ENCODE peak calls at places on chromosome 3, in ten cellular contexts. R is heart right ventricle, W is ascending aorta, V is heart left ventricle, G is left lung, S is neuronal stem cell, X is Panc1, Q is uterus, A is colonic mucosa, C is breast epithelium. Y is an unnamed sample.

GRCh38 chr3:196902296-196902695 is 34.6 kb downstream of the SENP5 start:
- DNase-seq in R (no peak), W (no peak), V (no peak), G (no peak), S (no peak), X (no peak), Q (no peak), A (no peak), C (no peak), Y (no peak)

GRCh38 chr3:56593455-56594158 is 36.6 kb downstream of the CCDC66 start:
- DNase-seq in R (no peak), W (no peak), V (no peak), G (no peak), S (no peak), X (no peak), Q (no peak), A (no peak), C (no peak), Y (no peak)

GRCh38 chr3:4986611-4987373 is 7.6 kb downstream of the BHLHE40 start:
- DNase-seq in R (peak), W (peak), V (peak), G (peak), S (peak), X (no peak), Q (peak), A (peak), C (peak), Y (peak)

GRCh38 chr3:72426618-72427397 is 421.4 kb downstream of the SHQ1 start:
- DNase-seq in R (no peak), W (no peak), V (no peak), G (no peak), S (no peak), X (no peak), Q (no peak), A (no peak), C (no peak), Y (no peak)

GRCh38 chr3:101119535-101119934 is 126.3 kb upstream of the ABI3BP start:
- DNase-seq in R (no peak), W (no peak), V (no peak), G (no peak), S (no peak), X (no peak), Q (no peak), A (no peak), C (no peak), Y (no peak)

GRCh38 chr3:128269131-128269775 is 116.0 kb downstream of the EEFSEC start:
- DNase-seq in R (no peak), W (no peak), V (no peak), G (no peak), S (no peak), X (no peak), Q (no peak), A (no peak), C (no peak), Y (no peak)

GRCh38 chr3:142946861-142947260 is 16.6 kb downstream of the PAQR9 start:
- DNase-seq in R (no peak), W (no peak), V (no peak), G (no peak), S (no peak), X (no peak), Q (no peak), A (no peak), C (no peak), Y (no peak)

GRCh38 chr3:102532901-102533300 is 98.1 kb downstream of the ZPLD1 start:
- DNase-seq in R (no peak), W (no peak), V (no peak), G (no peak), S (no peak), X (no peak), Q (no peak), A (no peak), C (no peak), Y (no peak)

GRCh38 chr3:158495503-158495902 is 75.5 kb upstream of the MLF1 start:
- DNase-seq in R (no peak), W (no peak), V (no peak), G (no peak), S (no peak), X (no peak), Q (no peak), A (no peak), C (no peak), Y (no peak)

GRCh38 chr3:89179355-89179997 is 72.1 kb downstream of the EPHA3 start:
- DNase-seq in R (no peak), W (no peak), V (no peak), G (no peak), S (no peak), X (no peak), Q (no peak), A (no peak), C (peak), Y (no peak)

GRCh38 chr3:87247086-87247781 is 20.1 kb downstream of the CHMP2B start:
- DNase-seq in R (no peak), W (no peak), V (no peak), G (no peak), S (no peak), X (no peak), Q (no peak), A (no peak), C (no peak), Y (no peak)

GRCh38 chr3:87595798-87596197 is 319.4 kb upstream of the POU1F1 start:
- DNase-seq in R (no peak), W (no peak), V (no peak), G (no peak), S (no peak), X (no peak), Q (no peak), A (peak), C (no peak), Y (no peak)

GRCh38 chr3:111712294-111713180 is 117.4 kb upstream of the ZBED2 start:
- DNase-seq in R (no peak), W (no peak), V (no peak), G (peak), S (no peak), X (no peak), Q (no peak), A (no peak), C (no peak), Y (no peak)

GRCh38 chr3:160929595-160929994 is 173.6 kb downstream of the PPM1L start:
- DNase-seq in R (peak), W (no peak), V (peak), G (no peak), S (no peak), X (no peak), Q (no peak), A (no peak), C (no peak), Y (peak)

GRCh38 chr3:10189557-10190374 is 25.0 kb downstream of the IRAK2 start:
- DNase-seq in R (peak), W (peak), V (peak), G (peak), S (no peak), X (no peak), Q (peak), A (peak), C (peak), Y (peak)

GRCh38 chr3:4821331-4821730 is 157.9 kb upstream of the BHLHE40 start:
- DNase-seq in R (no peak), W (no peak), V (no peak), G (no peak), S (no peak), X (no peak), Q (no peak), A (no peak), C (peak), Y (no peak)

GRCh38 chr3:48957006-48957705 is 32.9 kb upstream of the P4HTM start:
- DNase-seq in R (no peak), W (no peak), V (no peak), G (no peak), S (no peak), X (no peak), Q (no peak), A (no peak), C (no peak), Y (no peak)

GRCh38 chr3:109346770-109347295 is 9.5 kb upstream of the DPPA4 start:
- DNase-seq in R (no peak), W (no peak), V (no peak), G (no peak), S (no peak), X (no peak), Q (no peak), A (no peak), C (no peak), Y (no peak)

GRCh38 chr3:171860830-171861535 is 17.8 kb downstream of the TMEM212 start:
- DNase-seq in R (no peak), W (no peak), V (no peak), G (no peak), S (no peak), X (no peak), Q (peak), A (no peak), C (no peak), Y (no peak)

GRCh38 chr3:40615110-40615915 is 90.6 kb downstream of the ZNF621 start:
- DNase-seq in R (no peak), W (no peak), V (no peak), G (no peak), S (peak), X (no peak), Q (no peak), A (no peak), C (no peak), Y (no peak)

GRCh38 chr3:51568978-51569377 is 30.5 kb downstream of the RAD54L2 start:
- DNase-seq in R (no peak), W (no peak), V (no peak), G (no peak), S (no peak), X (no peak), Q (no peak), A (no peak), C (no peak), Y (no peak)

GRCh38 chr3:54703906-54704305 is 224.0 kb downstream of the LRTM1 start:
- DNase-seq in R (no peak), W (no peak), V (no peak), G (no peak), S (no peak), X (no peak), Q (no peak), A (no peak), C (no peak), Y (no peak)

DNA sequence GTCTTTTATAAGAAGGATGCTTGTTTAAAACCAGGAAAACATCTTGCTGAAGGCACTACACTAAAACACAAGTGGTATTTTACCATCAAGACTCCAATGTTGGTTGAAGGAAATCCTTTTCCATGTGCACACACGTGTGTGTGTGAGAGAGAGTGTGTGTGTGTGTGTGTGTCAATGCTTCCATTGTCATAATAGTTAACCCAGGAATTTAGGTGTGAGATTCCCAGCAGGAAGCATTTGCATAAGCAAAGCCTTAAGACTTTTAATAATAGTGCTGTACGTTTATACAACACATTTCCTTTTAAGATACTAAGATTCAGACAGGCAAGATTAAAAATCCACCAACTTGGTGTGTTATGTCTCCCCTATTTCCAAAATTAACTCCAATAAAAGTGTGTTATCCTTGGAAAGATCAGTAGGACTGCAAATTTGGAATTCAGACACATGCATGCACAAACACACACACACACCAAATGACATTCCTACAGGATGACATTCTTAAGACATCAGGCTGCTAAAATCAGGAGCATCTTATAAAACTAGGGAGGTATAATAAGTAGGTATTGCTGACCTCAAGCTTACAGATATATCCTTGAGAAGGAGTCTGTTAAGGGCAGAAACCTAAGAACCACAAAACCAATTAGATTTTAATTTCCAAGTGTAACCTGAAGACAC is 18.3 kb downstream of the LMCD1 start:
- DNase-seq in R (no peak), W (no peak), V (no peak), G (no peak), S (no peak), X (no peak), Q (no peak), A (no peak), C (no peak), Y (no peak)
- H3K27ac ChIP-seq in R (peak), W (peak), V (no peak), G (peak), S (no peak), X (no peak), Q (no peak), A (no peak), C (no peak), Y (no peak)

GRCh38 chr3:113141543-113141942 is 69.8 kb upstream of the BOC start:
- DNase-seq in R (no peak), W (no peak), V (no peak), G (no peak), S (no peak), X (no peak), Q (no peak), A (no peak), C (no peak), Y (no peak)

GRCh38 chr3:113142476-113142875 is 68.9 kb upstream of the BOC start:
- DNase-seq in R (no peak), W (no peak), V (no peak), G (no peak), S (no peak), X (no peak), Q (no peak), A (no peak), C (no peak), Y (no peak)

GRCh38 chr3:113143353-113143752 is 68.0 kb upstream of the BOC start:
- DNase-seq in R (no peak), W (no peak), V (no peak), G (no peak), S (no peak), X (no peak), Q (no peak), A (no peak), C (no peak), Y (no peak)

GRCh38 chr3:113138839-113139743 is 72.3 kb upstream of the BOC start:
- DNase-seq in R (no peak), W (no peak), V (no peak), G (no peak), S (no peak), X (no peak), Q (peak), A (no peak), C (no peak), Y (no peak)

GRCh38 chr3:113140876-113141275 is 70.5 kb upstream of the BOC start:
- DNase-seq in R (no peak), W (no peak), V (no peak), G (no peak), S (no peak), X (no peak), Q (no peak), A (no peak), C (no peak), Y (no peak)
- H3K27ac ChIP-seq in R (no peak), W (no peak), V (no peak), G (no peak), S (no peak), X (no peak), Q (no peak), A (no peak), C (no peak), Y (no peak)

GRCh38 chr3:190125669-190126068 is 5.0 kb upstream of the P3H2 start:
- DNase-seq in R (no peak), W (no peak), V (no peak), G (no peak), S (no peak), X (no peak), Q (no peak), A (no peak), C (no peak), Y (no peak)
- H3K27ac ChIP-seq in R (no peak), W (no peak), V (no peak), G (peak), S (no peak), X (no peak), Q (no peak), A (no peak), C (no peak), Y (peak)

GRCh38 chr3:115999598-115999997 is 376.3 kb downstream of the GAP43 start:
- DNase-seq in R (no peak), W (no peak), V (no peak), G (no peak), S (no peak), X (no peak), Q (no peak), A (no peak), C (no peak), Y (no peak)
- H3K27ac ChIP-seq in R (no peak), W (no peak), V (no peak), G (no peak), S (no peak), X (no peak), Q (no peak), A (no peak), C (no peak), Y (peak)

DNA sequence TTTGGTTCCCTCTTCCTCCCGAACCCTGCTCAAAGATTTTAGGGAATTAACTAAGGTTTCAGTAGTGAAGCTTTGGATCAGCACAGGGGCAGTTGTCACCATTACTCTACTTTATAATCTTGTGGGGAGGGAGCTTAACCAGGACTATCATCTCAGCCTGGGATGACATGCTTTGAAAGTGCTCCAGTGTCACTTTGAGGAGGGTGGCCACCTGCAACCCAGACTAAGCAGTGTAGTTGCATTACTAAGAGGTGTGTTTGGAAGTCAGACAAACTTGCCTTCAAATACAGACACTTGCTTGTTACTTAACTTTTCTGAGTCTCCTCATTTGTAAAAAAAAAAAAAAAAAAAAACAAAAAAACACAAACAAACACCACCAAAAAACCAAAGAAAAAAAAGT is 340.3 kb upstream of the TBL1XR1 start:
- DNase-seq in R (no peak), W (no peak), V (no peak), G (no peak), S (no peak), X (no peak), Q (no peak), A (no peak), C (no peak), Y (no peak)
- H3K27ac ChIP-seq in R (no peak), W (no peak), V (no peak), G (no peak), S (no peak), X (no peak), Q (no peak), A (no peak), C (no peak), Y (no peak)

GRCh38 chr3:12895391-12896205 is 54.2 kb upstream of the RPL32 start:
- DNase-seq in R (no peak), W (peak), V (no peak), G (no peak), S (no peak), X (no peak), Q (no peak), A (no peak), C (no peak), Y (no peak)

GRCh38 chr3:12898290-12898979 is 57.1 kb upstream of the RPL32 start:
- DNase-seq in R (no peak), W (no peak), V (peak), G (peak), S (no peak), X (no peak), Q (no peak), A (no peak), C (no peak), Y (no peak)

GRCh38 chr3:12896206-12896697 is 54.9 kb upstream of the RPL32 start:
- DNase-seq in R (no peak), W (no peak), V (no peak), G (no peak), S (no peak), X (no peak), Q (no peak), A (no peak), C (no peak), Y (no peak)

GRCh38 chr3:12898980-12899755 is 57.8 kb upstream of the RPL32 start:
- DNase-seq in R (no peak), W (no peak), V (peak), G (peak), S (no peak), X (no peak), Q (no peak), A (no peak), C (no peak), Y (no peak)

GRCh38 chr3:12897537-12898289 is 56.3 kb upstream of the RPL32 start:
- DNase-seq in R (no peak), W (no peak), V (peak), G (peak), S (no peak), X (no peak), Q (no peak), A (no peak), C (no peak), Y (no peak)
- H3K27ac ChIP-seq in R (no peak), W (peak), V (no peak), G (no peak), S (no peak), X (no peak), Q (no peak), A (no peak), C (no peak), Y (no peak)

DNA sequence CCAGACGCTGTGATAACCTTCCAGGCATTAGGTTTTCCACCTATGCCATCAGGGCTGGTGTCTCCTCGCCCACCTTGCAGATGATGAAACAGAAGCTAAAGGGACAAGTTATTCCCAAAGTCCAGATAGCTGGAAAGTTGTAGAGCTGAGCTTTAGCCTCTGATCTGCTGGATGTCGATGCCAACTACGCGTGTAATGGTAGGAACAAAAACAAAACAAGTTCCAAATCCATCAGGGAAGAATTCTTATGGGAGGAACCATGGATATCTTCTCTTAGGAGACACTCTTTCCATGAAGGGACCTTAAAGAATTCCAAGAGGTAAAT is 28.1 kb upstream of the RHO start:
- DNase-seq in R (no peak), W (no peak), V (no peak), G (no peak), S (no peak), X (no peak), Q (no peak), A (no peak), C (no peak), Y (no peak)
- H3K27ac ChIP-seq in R (peak), W (no peak), V (peak), G (peak), S (no peak), X (no peak), Q (no peak), A (no peak), C (peak), Y (peak)

DNA sequence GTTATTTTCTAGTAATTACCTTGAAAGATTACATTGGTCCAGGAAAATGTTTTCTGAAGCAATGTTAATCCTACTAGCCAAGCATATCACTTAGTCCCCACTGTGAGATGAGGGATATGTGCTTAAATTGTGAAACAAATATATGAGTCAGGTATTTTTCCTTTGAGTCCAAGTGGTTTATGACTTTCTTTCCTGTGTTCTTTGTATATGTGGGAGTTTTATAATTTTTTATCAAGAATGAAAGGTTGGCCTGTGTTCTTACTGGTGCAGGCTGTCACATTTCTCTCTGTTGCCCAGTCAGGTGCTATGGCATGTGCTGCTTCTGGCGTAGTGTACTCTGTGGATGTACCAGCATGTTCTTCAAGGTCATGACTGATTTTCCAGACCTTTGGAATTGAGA is 147.4 kb downstream of the CMSS1 start:
- DNase-seq in R (no peak), W (no peak), V (no peak), G (no peak), S (no peak), X (no peak), Q (peak), A (no peak), C (no peak), Y (no peak)
- H3K27ac ChIP-seq in R (no peak), W (peak), V (no peak), G (no peak), S (no peak), X (no peak), Q (peak), A (no peak), C (no peak), Y (no peak)

Y was measured in A549.